ENCODE peak calls at places on chromosomes 13 and 19, in six cellular contexts. I is IMR-90, J is neuronal stem cell, K is trophoblast cell, G is H1, N is mesenchymal stem cell. B is an unnamed sample.

GRCh38 chr13:70527553-70527952 is 419.3 kb upstream of the KLHL1 start:
- DNase-seq in I (no peak), J (no peak), K (no peak), G (no peak), N (no peak), B (no peak)

GRCh38 chr13:99528547-99528946 is 27.3 kb downstream of the TM9SF2 start:
- DNase-seq in I (no peak), J (no peak), K (peak), G (no peak), N (no peak), B (no peak)

GRCh38 chr13:100546713-100547405 is 41.7 kb downstream of the GGACT start:
- DNase-seq in I (no peak), J (no peak), K (no peak), G (no peak), N (no peak), B (no peak)

GRCh38 chr19:2289714-2290435 is 7.9 kb upstream of the PEAK3 start:
- DNase-seq in I (no peak), J (no peak), K (peak), G (no peak), N (no peak), B (no peak)

GRCh38 chr19:45478454-45479238 is 10.8 kb downstream of the FOSB start:
- DNase-seq in I (peak), J (peak), K (peak), G (no peak), N (peak), B (peak)

GRCh38 chr19:16296713-16297112 is 27.9 kb upstream of the KLF2 start:
- DNase-seq in I (no peak), J (no peak), K (no peak), G (no peak), N (no peak), B (no peak)

GRCh38 chr13:44153536-44153935 is 220.1 kb upstream of the SERP2 start:
- DNase-seq in I (no peak), J (no peak), K (no peak), G (no peak), N (no peak), B (no peak)

GRCh38 chr13:86846501-86846900 is 824.7 kb upstream of the SLITRK5 start:
- DNase-seq in I (peak), J (no peak), K (no peak), G (no peak), N (peak), B (no peak)

GRCh38 chr13:74040200-74040599 is 94.0 kb downstream of the KLF12 start:
- DNase-seq in I (peak), J (peak), K (peak), G (peak), N (peak), B (peak)

GRCh38 chr13:44815507-44816074 is 173.7 kb downstream of the NUFIP1 start:
- DNase-seq in I (peak), J (peak), K (peak), G (peak), N (peak), B (peak)

GRCh38 chr19:19274716-19275115 is 1.6 kb upstream of the TM6SF2 start:
- DNase-seq in I (no peak), J (no peak), K (no peak), G (no peak), N (no peak), B (no peak)

GRCh38 chr19:9413240-9413954 is 22.0 kb downstream of the ZNF266 start:
- DNase-seq in I (no peak), J (no peak), K (peak), G (no peak), N (no peak), B (no peak)

GRCh38 chr13:73593199-73593765 is 534.5 kb downstream of the KLF5 start:
- DNase-seq in I (no peak), J (no peak), K (no peak), G (no peak), N (no peak), B (no peak)

GRCh38 chr19:13275016-13275722 is 125.0 kb downstream of the IER2 start:
- DNase-seq in I (no peak), J (no peak), K (no peak), G (no peak), N (no peak), B (no peak)

GRCh38 chr19:41548954-41549688 is 26.8 kb upstream of the CEACAM21 start:
- DNase-seq in I (no peak), J (peak), K (no peak), G (no peak), N (peak), B (no peak)

GRCh38 chr19:56834564-56835375 is 5.8 kb downstream of the PEG3 start:
- DNase-seq in I (no peak), J (no peak), K (no peak), G (no peak), N (no peak), B (no peak)

GRCh38 chr19:1248454-1249297 is at the start of gene MIDN:
- DNase-seq in I (peak), J (no peak), K (peak), G (no peak), N (peak), B (peak)

GRCh38 chr19:40332669-40333068 is 15.5 kb downstream of the C19orf47 start:
- DNase-seq in I (no peak), J (no peak), K (no peak), G (no peak), N (no peak), B (no peak)

GRCh38 chr19:43538922-43539321 is 5.9 kb downstream of the ZNF575 start:
- DNase-seq in I (no peak), J (no peak), K (no peak), G (no peak), N (no peak), B (no peak)

GRCh38 chr13:48251616-48252081 is 18.6 kb downstream of the ITM2B start:
- DNase-seq in I (peak), J (no peak), K (peak), G (no peak), N (no peak), B (no peak)

GRCh38 chr13:98328511-98328910 is 151.4 kb upstream of the RNF113B start:
- DNase-seq in I (no peak), J (no peak), K (no peak), G (no peak), N (peak), B (no peak)

GRCh38 chr13:93753639-93754038 is 527.0 kb downstream of the GPC6 start:
- DNase-seq in I (no peak), J (no peak), K (no peak), G (no peak), N (no peak), B (no peak)

GRCh38 chr13:99893567-99893966 is 78.0 kb downstream of the ZIC5 start:
- DNase-seq in I (no peak), J (no peak), K (no peak), G (no peak), N (no peak), B (no peak)

GRCh38 chr19:16330368-16330801 is 5.8 kb downstream of the KLF2 start:
- DNase-seq in I (peak), J (no peak), K (peak), G (no peak), N (peak), B (no peak)

GRCh38 chr13:60265566-60265965 is 101.8 kb upstream of the DIAPH3 start:
- DNase-seq in I (no peak), J (no peak), K (no peak), G (no peak), N (no peak), B (no peak)

GRCh38 chr19:42427313-42427712 is at the start of gene LIPE:
- DNase-seq in I (no peak), J (no peak), K (no peak), G (no peak), N (peak), B (no peak)

GRCh38 chr13:100788540-100788939 is 113.9 kb upstream of the TMTC4 start:
- DNase-seq in I (no peak), J (no peak), K (no peak), G (no peak), N (no peak), B (no peak)

GRCh38 chr13:35349673-35350278 is 126.7 kb downstream of the MAB21L1 start:
- DNase-seq in I (no peak), J (no peak), K (peak), G (no peak), N (no peak), B (no peak)

DNA sequence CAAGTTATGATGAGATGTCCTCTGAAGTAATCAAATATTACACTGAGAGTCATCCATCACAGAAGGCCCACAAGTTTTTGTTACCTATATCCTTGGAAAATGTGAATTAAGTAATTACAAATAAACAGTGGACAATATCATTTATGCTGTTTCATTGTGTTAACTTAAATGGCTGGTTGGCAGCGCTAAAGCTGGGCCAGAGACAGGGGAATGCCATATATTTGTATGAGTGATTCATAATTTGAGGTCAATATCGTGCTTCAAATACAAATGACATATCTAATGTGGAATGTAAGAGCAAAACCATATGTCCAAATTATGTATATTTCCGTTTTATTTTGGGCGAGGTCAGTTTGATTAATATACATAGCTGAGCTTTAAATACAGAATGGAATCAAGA is 1556.2 kb downstream of the SLITRK5 start:
- DNase-seq in I (no peak), J (no peak), K (no peak), G (no peak), N (no peak), B (no peak)
- H4K91ac ChIP-seq in I (no peak), J (no peak), K (no peak), G (no peak), N (no peak), B (no peak)

GRCh38 chr13:29595380-29596063 is at the start of gene SLC7A1:
- DNase-seq in I (peak), J (peak), K (peak), G (peak), N (peak), B (peak)
- H3K4ac ChIP-seq in I (peak), J (peak), K (peak), G (peak), N (peak), B (no peak)

GRCh38 chr19:51398096-51398704 is 7.8 kb upstream of the C19orf84 start:
- DNase-seq in I (peak), J (no peak), K (peak), G (no peak), N (peak), B (no peak)

GRCh38 chr19:51396175-51396574 is 5.8 kb upstream of the C19orf84 start:
- DNase-seq in I (no peak), J (no peak), K (no peak), G (no peak), N (no peak), B (no peak)

GRCh38 chr19:51389143-51389542 is 1.2 kb downstream of the C19orf84 start:
- DNase-seq in I (no peak), J (no peak), K (no peak), G (no peak), N (no peak), B (no peak)

GRCh38 chr19:51391073-51391611 is 751 bp upstream of the C19orf84 start:
- DNase-seq in I (no peak), J (no peak), K (no peak), G (no peak), N (no peak), B (no peak)

GRCh38 chr19:51394045-51394836 is 3.9 kb upstream of the C19orf84 start:
- DNase-seq in I (peak), J (peak), K (peak), G (peak), N (peak), B (peak)
- H2BK120ac ChIP-seq in I (peak), J (no peak), K (peak), G (peak), N (peak), B (peak)

DNA sequence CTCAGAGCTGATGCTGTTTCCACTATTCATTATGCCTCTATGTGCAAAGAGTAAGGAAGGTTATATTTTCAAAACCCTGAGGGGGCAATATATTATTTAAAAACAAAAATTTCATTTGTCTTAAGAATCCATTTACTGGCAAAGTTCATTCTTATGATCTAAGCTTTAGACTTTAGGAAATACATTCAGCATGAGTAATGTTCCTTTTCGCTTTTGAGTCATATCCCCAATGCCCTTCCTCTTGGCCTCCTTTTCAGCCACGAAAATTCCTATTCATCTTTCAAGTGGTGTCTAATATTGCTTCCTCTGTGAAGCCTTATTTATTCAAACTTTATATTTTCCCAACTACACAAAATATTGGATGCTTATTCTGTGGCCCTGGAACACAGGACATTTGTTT is 1317.0 kb downstream of the PCDH9 start:
- DNase-seq in I (peak), J (no peak), K (peak), G (no peak), N (peak), B (no peak)
- H4K91ac ChIP-seq in I (peak), J (no peak), K (no peak), G (no peak), N (no peak), B (no peak)

GRCh38 chr13:51451467-51452390 is 1.1 kb downstream of the INTS6 start:
- DNase-seq in I (peak), J (peak), K (peak), G (peak), N (peak), B (peak)

GRCh38 chr13:51452391-51453307 is at the start of gene INTS6:
- DNase-seq in I (peak), J (peak), K (peak), G (peak), N (peak), B (peak)

GRCh38 chr13:51453959-51454703 is 1.3 kb upstream of the INTS6 start:
- DNase-seq in I (peak), J (peak), K (peak), G (no peak), N (peak), B (no peak)

GRCh38 chr13:51455532-51455931 is 2.7 kb upstream of the INTS6 start:
- DNase-seq in I (no peak), J (no peak), K (no peak), G (no peak), N (no peak), B (no peak)

DNA sequence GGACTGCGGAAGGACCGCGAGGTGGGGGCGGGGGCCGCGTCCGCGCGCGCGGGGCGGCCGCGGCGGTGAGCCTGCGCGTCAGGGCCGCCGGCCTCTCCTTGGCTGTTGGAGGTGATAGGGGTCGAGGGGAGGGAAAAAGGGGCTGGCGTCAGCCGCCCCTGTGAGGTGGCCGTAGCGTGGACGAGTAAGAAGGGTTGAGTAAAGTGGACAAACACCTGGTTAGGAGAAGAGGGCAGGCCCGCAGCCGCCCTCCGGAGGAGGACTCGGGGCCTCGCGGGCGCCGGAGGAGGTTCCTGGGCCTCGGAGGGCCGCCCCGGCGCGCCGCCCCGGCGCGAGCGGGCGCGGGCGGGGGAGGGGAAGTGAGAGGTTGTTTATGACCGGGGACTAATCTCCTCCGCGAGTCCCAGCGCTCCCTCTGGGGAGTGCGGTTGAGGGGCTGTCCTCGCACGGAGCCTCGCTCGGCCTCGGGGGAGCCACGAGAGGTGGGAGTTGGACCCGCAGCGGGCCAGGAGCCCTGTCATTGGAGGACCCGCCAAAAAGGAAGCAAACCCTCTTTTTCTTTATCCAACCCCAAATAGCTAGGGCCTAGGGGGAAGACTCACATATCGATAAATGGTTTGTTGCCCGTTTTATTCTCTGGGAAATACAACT is 597 bp upstream of the INTS6 start:
- DNase-seq in I (no peak), J (no peak), K (no peak), G (no peak), N (peak), B (no peak)
- H3K4ac ChIP-seq in I (peak), J (no peak), K (peak), G (no peak), N (peak), B (no peak)

GRCh38 chr13:114132419-114133121 is at the start of gene RASA3:
- DNase-seq in I (peak), J (peak), K (peak), G (peak), N (peak), B (peak)
- H2BK120ac ChIP-seq in I (peak), J (no peak), K (peak), G (no peak), N (peak), B (no peak)